ENCODE peak calls at places on chromosome 2, in ten cellular contexts. S is left ventricle myocardium inferior; C is stimulated activated CD8-positive, alpha-beta memory T cell treated with anti-CD3 and anti-CD28 coated beads, Interleukin-7, amount 100 ng/mL, for 1 hour; T is uterus; P is Daoy; Z is astrocyte of the cerebellum; Q is activated CD8-positive, alpha-beta T cell treated with anti-CD3 and anti-CD28 coated beads for 36 hours; K is effector memory CD4-positive, alpha-beta T cell; B is OCI-LY7; W is mucosa of gallbladder. E is an unnamed sample.

GRCh38 chr2:66236067-66236705 is 198.7 kb upstream of the MEIS1 start:
- DNase-seq in S (peak), C (no peak), T (no peak), P (no peak), Z (no peak), Q (no peak), K (no peak), B (no peak), W (no peak), E (peak)

GRCh38 chr2:119387381-119388129 is 20.8 kb downstream of the DBI start:
- DNase-seq in S (peak), C (no peak), T (peak), P (peak), Z (peak), Q (peak), K (no peak), B (no peak), W (peak), E (peak)

GRCh38 chr2:211498551-211499205 is 942.3 kb downstream of the CPS1 start:
- DNase-seq in S (no peak), C (no peak), T (no peak), P (no peak), Z (no peak), Q (no peak), K (no peak), B (no peak), W (no peak), E (no peak)

GRCh38 chr2:151138507-151138906 is 123.2 kb downstream of the RBM43 start:
- DNase-seq in S (no peak), C (no peak), T (no peak), P (no peak), Z (no peak), Q (no peak), K (no peak), B (no peak), W (no peak), E (no peak)

GRCh38 chr2:105156166-105156565 is 85.4 kb upstream of the GPR45 start:
- DNase-seq in S (no peak), C (no peak), T (no peak), P (no peak), Z (no peak), Q (no peak), K (no peak), B (no peak), W (no peak), E (no peak)

GRCh38 chr2:106030287-106031268 is 163.5 kb downstream of the UXS1 start:
- DNase-seq in S (peak), C (no peak), T (peak), P (peak), Z (peak), Q (peak), K (no peak), B (no peak), W (peak), E (peak)

GRCh38 chr2:10481055-10481665 is 33.0 kb upstream of the ODC1 start:
- DNase-seq in S (no peak), C (no peak), T (no peak), P (no peak), Z (no peak), Q (no peak), K (no peak), B (no peak), W (no peak), E (no peak)

GRCh38 chr2:234249873-234250272 is 199.4 kb downstream of the SPP2 start:
- DNase-seq in S (no peak), C (no peak), T (no peak), P (peak), Z (peak), Q (no peak), K (no peak), B (no peak), W (no peak), E (no peak)

GRCh38 chr2:32962652-32963051 is 15.9 kb downstream of the LTBP1 start:
- DNase-seq in S (no peak), C (no peak), T (no peak), P (no peak), Z (no peak), Q (no peak), K (no peak), B (no peak), W (no peak), E (peak)

GRCh38 chr2:148726228-148726627 is 81.7 kb downstream of the EPC2 start:
- DNase-seq in S (no peak), C (no peak), T (no peak), P (no peak), Z (no peak), Q (no peak), K (no peak), B (no peak), W (no peak), E (no peak)

GRCh38 chr2:126507425-126507867 is 148.5 kb upstream of the GYPC start:
- DNase-seq in S (no peak), C (no peak), T (no peak), P (no peak), Z (no peak), Q (no peak), K (no peak), B (no peak), W (no peak), E (no peak)

GRCh38 chr2:12045864-12046291 is 299.4 kb downstream of the LPIN1 start:
- DNase-seq in S (no peak), C (no peak), T (no peak), P (no peak), Z (no peak), Q (no peak), K (no peak), B (peak), W (no peak), E (no peak)

GRCh38 chr2:24411488-24412146 is 51.3 kb upstream of the ITSN2 start:
- DNase-seq in S (no peak), C (no peak), T (no peak), P (no peak), Z (no peak), Q (no peak), K (no peak), B (no peak), W (no peak), E (no peak)

GRCh38 chr2:230234845-230235244 is 9.3 kb downstream of the SP140 start:
- DNase-seq in S (no peak), C (no peak), T (no peak), P (peak), Z (no peak), Q (no peak), K (no peak), B (no peak), W (no peak), E (no peak)

E was measured in left ventricle myocardium superior.